ENCODE peak calls at places on chromosomes 3 and 15, in nine cellular contexts. Y is spleen, K is HCT116, U is psoas muscle, B is A549, M is tibial nerve, I is IMR-90, V is Peyer's patch, E is brain microvascular endothelial cell. G is an unnamed sample.
A peak's percentile ranks its signal among the peaks of the same experiment; 100 is the strongest.

GRCh38 chr3:161117646-161118045 is 12.5 kb upstream of the B3GALNT1 start:
- DNase-seq in Y (no peak), K (no peak), U (no peak), B (no peak), M (no peak), I (no peak), V (no peak), E (no peak), G (no peak)

GRCh38 chr3:46276497-46277099 is 34.3 kb downstream of the CCR3 start:
- DNase-seq in Y (peak; percentile 92), K (peak; percentile 39), U (peak; percentile 56), B (peak; percentile 18), M (no peak), I (no peak), V (peak; percentile 76), E (peak; percentile 3), G (peak; percentile 12)

GRCh38 chr3:134609821-134610454 is 40.9 kb downstream of the KY start:
- DNase-seq in Y (no peak), K (no peak), U (no peak), B (no peak), M (no peak), I (no peak), V (no peak), E (no peak), G (no peak)

GRCh38 chr3:18499256-18499655 is 74.1 kb upstream of the SATB1 start:
- DNase-seq in Y (peak; percentile 71), K (no peak), U (no peak), B (no peak), M (no peak), I (no peak), V (no peak), E (no peak), G (no peak)

GRCh38 chr3:31610700-31611275 is 78.1 kb downstream of the STT3B start:
- DNase-seq in Y (no peak), K (peak; percentile 10), U (no peak), B (peak; percentile 44), M (no peak), I (peak; percentile 66), V (no peak), E (peak; percentile 47), G (peak; percentile 4)

GRCh38 chr15:98734472-98735284 is 86.3 kb downstream of the IGF1R start:
- DNase-seq in Y (no peak), K (no peak), U (no peak), B (no peak), M (no peak), I (peak; percentile 48), V (no peak), E (no peak), G (no peak)

GRCh38 chr3:149441662-149442442 is 32.6 kb upstream of the TM4SF4 start:
- DNase-seq in Y (no peak), K (no peak), U (no peak), B (no peak), M (no peak), I (peak; percentile 58), V (no peak), E (no peak), G (no peak)

GRCh38 chr15:39908186-39908585 is 11.9 kb downstream of the GPR176 start:
- DNase-seq in Y (no peak), K (no peak), U (no peak), B (no peak), M (no peak), I (peak; percentile 96), V (no peak), E (peak; percentile 90), G (no peak)

GRCh38 chr3:109643590-109643989 is 306.2 kb upstream of the DPPA4 start:
- DNase-seq in Y (no peak), K (peak; percentile 70), U (no peak), B (peak; percentile 52), M (no peak), I (peak; percentile 79), V (no peak), E (peak; percentile 78), G (no peak)

GRCh38 chr3:58556001-58556400 is 19.0 kb upstream of the ACOX2 start:
- DNase-seq in Y (no peak), K (no peak), U (no peak), B (no peak), M (no peak), I (no peak), V (no peak), E (no peak), G (no peak)

GRCh38 chr3:154972951-154973350 is 107.2 kb upstream of the MME start:
- DNase-seq in Y (no peak), K (no peak), U (no peak), B (no peak), M (no peak), I (peak; percentile 34), V (no peak), E (peak; percentile 31), G (no peak)

GRCh38 chr3:67653425-67654098 is 850 bp downstream of the SUCLG2 start:
- DNase-seq in Y (no peak), K (no peak), U (no peak), B (no peak), M (no peak), I (peak; percentile 14), V (no peak), E (peak; percentile 18), G (no peak)

GRCh38 chr3:32373844-32374243 is 17.8 kb upstream of the CMTM7 start:
- DNase-seq in Y (no peak), K (no peak), U (no peak), B (no peak), M (no peak), I (no peak), V (no peak), E (no peak), G (no peak)

GRCh38 chr15:74543583-74543982 is 2.6 kb downstream of the ARID3B start:
- DNase-seq in Y (no peak), K (no peak), U (no peak), B (no peak), M (no peak), I (no peak), V (no peak), E (no peak), G (no peak)

GRCh38 chr3:50236484-50237132 is 604 bp downstream of the GNAI2 start:
- DNase-seq in Y (no peak), K (no peak), U (no peak), B (no peak), M (no peak), I (no peak), V (no peak), E (no peak), G (no peak)

GRCh38 chr3:56985460-56986327 is 74.8 kb upstream of the SPATA12 start:
- DNase-seq in Y (no peak), K (no peak), U (no peak), B (no peak), M (no peak), I (peak; percentile 38), V (no peak), E (no peak), G (no peak)

GRCh38 chr3:86257955-86258641 is 732.9 kb downstream of the VGLL3 start:
- DNase-seq in Y (no peak), K (no peak), U (no peak), B (no peak), M (no peak), I (no peak), V (no peak), E (no peak), G (no peak)

GRCh38 chr15:77032052-77032646 is 37.2 kb downstream of the PSTPIP1 start:
- DNase-seq in Y (peak; percentile 71), K (no peak), U (peak; percentile 49), B (no peak), M (peak; percentile 9), I (no peak), V (peak; percentile 56), E (no peak), G (no peak)

GRCh38 chr15:89785771-89786135 is 9.6 kb downstream of the MESP2 start:
- DNase-seq in Y (no peak), K (no peak), U (no peak), B (no peak), M (no peak), I (peak; percentile 61), V (no peak), E (no peak), G (no peak)
- H3K27ac ChIP-seq in Y (no peak overlapping the region), K (no peak overlapping the region), U (no peak overlapping the region), B (peak overlapping the region; percentile 79), M (no peak overlapping the region), I (no peak overlapping the region), V (peak overlapping the region; percentile 97), E (no peak overlapping the region), G (no peak overlapping the region)

GRCh38 chr15:55289573-55290360 is at the start of gene RAB27A:
- DNase-seq in Y (peak; percentile 94), K (peak; percentile 28), U (peak; percentile 72), B (peak; percentile 77), M (peak; percentile 31), I (peak; percentile 16), V (peak; percentile 88), E (no peak), G (peak; percentile 72)
- H3K27ac ChIP-seq in Y (peak within 1 kb of the TSS; percentile 96), K (peak within 1 kb of the TSS; percentile 58), U (peak within 1 kb of the TSS; percentile 54), B (peak within 1 kb of the TSS; percentile 88), M (peak within 1 kb of the TSS; percentile 57), I (peak within 1 kb of the TSS; percentile 87), V (peak within 1 kb of the TSS; percentile 88), E (peak within 1 kb of the TSS; percentile 72), G (peak within 1 kb of the TSS; percentile 75)

DNA sequence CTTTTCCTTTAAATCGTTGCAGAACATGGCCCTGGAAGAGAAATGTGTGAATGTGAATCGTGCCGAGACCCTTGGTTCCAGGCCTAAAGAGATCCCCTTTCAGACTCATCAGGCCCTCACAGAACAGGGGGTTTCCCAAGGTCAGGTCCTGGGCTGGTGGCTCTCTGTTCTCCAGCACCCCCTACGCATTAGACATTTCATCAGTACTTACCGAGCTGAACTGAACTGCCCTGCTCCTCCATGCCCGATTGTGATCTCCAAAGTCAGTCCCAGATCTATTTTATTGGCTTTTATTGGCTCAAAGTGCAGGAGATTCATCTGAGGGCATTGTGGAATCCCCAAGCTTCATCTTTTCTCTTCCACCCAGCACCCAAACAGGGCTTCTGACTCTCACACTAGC is 27.5 kb downstream of the KLHL6 start:
- DNase-seq in Y (no peak), K (no peak), U (no peak), B (no peak), M (no peak), I (no peak), V (no peak), E (no peak), G (no peak)
- H3K27ac ChIP-seq in Y (peak overlapping the region; percentile 81), K (no peak overlapping the region), U (no peak overlapping the region), B (no peak overlapping the region), M (no peak overlapping the region), I (no peak overlapping the region), V (peak overlapping the region; percentile 64), E (no peak overlapping the region), G (no peak overlapping the region)

DNA sequence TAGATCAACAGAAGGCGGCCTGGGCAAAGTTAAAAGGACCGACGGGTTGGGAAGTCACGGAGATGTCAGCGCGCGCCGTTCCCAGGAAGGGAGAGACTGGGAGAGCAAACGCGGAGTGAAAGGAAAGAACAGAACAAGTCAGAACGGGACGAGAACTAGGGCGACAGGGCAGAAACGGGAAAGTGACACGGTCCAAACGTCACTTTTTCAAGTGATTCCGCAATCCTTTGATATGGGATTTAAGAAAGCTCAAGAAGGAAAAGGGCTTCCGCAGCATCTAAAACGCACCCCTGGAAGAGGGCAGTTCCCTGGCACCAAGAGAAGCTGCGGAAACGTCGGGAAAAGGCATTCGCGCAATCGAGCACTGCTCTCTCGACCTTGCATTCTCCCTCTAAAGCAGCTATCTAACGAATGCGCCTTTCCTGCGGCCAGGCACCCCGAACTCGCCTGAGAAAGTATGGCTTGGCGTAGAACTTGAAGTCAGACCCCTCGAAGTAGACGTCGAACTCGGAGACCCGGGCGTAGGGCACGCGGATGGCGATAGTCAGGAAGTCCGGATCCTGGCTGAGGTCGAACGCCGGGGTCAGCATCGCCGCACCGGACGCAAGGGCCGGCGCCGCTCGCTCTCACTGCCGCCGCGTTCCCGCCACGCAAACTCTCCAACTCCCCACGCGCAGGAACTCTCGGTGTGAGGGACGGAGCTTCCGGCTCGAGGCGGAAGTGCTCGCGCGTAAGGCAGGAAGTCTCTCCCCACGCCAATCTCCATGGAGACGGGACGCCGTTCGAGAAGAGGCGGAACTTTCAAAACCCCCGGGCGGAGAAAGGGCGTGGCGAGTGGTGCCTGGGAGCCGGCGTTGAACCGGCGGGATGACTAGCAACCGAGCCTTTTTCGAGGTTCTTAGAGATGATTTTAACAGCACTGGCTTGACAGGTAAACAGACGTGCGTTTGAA is at the start of gene SHQ1:
- DNase-seq in Y (peak; percentile 98), K (peak; percentile 82), U (peak; percentile 98), B (peak; percentile 92), M (peak; percentile 92), I (peak; percentile 93), V (peak; percentile 95), E (peak; percentile 86), G (peak; percentile 89)
- H3K27ac ChIP-seq in Y (peak within 1 kb of the TSS; percentile 81), K (peak within 1 kb of the TSS; percentile 26), U (peak within 1 kb of the TSS; percentile 84), B (peak within 1 kb of the TSS; percentile 91), M (no peak within 1 kb of the TSS), I (peak within 1 kb of the TSS; percentile 65), V (peak within 1 kb of the TSS; percentile 65), E (peak within 1 kb of the TSS; percentile 9), G (no peak within 1 kb of the TSS)